ENCODE peak calls at places on chromosomes 6 and 20, in ten cellular contexts. One of them, this sample, is unnamed.

GRCh38 chr20:41479113-41479512 is 112.5 kb upstream of the EMILIN3 start:
- DNase-seq in thoracic aorta: no peak
- DNase-seq in fibroblast of the aortic adventitia: no peak
- DNase-seq in astrocyte of the spinal cord: no peak
- DNase-seq in astrocyte: no peak
- DNase-seq in MM.1S: no peak
- DNase-seq in neural crest cell: no peak
- DNase-seq in K562: no peak
- DNase-seq in CD8-positive, alpha-beta T cell: no peak
- DNase-seq in GM12865: no peak
- DNase-seq in this sample: no peak

GRCh38 chr6:34315780-34316179 is 67.0 kb upstream of the SMIM29 start:
- DNase-seq in astrocyte: no peak
- DNase-seq in astrocyte of the spinal cord: no peak
- DNase-seq in K562: no peak
- DNase-seq in MM.1S: peak
- DNase-seq in GM12865: peak
- DNase-seq in neural crest cell: no peak
- DNase-seq in fibroblast of the aortic adventitia: no peak
- DNase-seq in thoracic aorta: no peak
- DNase-seq in CD8-positive, alpha-beta T cell: no peak
- DNase-seq in this sample: no peak

GRCh38 chr20:43915209-43916072 is 789 bp downstream of the TOX2 start:
- DNase-seq in astrocyte of the spinal cord: peak
- DNase-seq in fibroblast of the aortic adventitia: peak
- DNase-seq in K562: no peak
- DNase-seq in CD8-positive, alpha-beta T cell: peak
- DNase-seq in astrocyte: peak
- DNase-seq in GM12865: peak
- DNase-seq in neural crest cell: peak
- DNase-seq in MM.1S: no peak
- DNase-seq in thoracic aorta: no peak
- DNase-seq in this sample: peak

GRCh38 chr6:137155830-137156229 is 17.6 kb downstream of the IL22RA2 start:
- DNase-seq in astrocyte of the spinal cord: peak
- DNase-seq in thoracic aorta: no peak
- DNase-seq in CD8-positive, alpha-beta T cell: peak
- DNase-seq in MM.1S: peak
- DNase-seq in K562: no peak
- DNase-seq in GM12865: peak
- DNase-seq in neural crest cell: no peak
- DNase-seq in fibroblast of the aortic adventitia: no peak
- DNase-seq in astrocyte: peak
- DNase-seq in this sample: no peak

GRCh38 chr6:75135447-75135846 is 70.4 kb downstream of the COL12A1 start:
- DNase-seq in MM.1S: no peak
- DNase-seq in fibroblast of the aortic adventitia: no peak
- DNase-seq in astrocyte of the spinal cord: no peak
- DNase-seq in thoracic aorta: no peak
- DNase-seq in GM12865: no peak
- DNase-seq in astrocyte: no peak
- DNase-seq in K562: no peak
- DNase-seq in neural crest cell: no peak
- DNase-seq in CD8-positive, alpha-beta T cell: no peak
- DNase-seq in this sample: no peak

GRCh38 chr20:32534661-32535240 is 50.4 kb downstream of the NOL4L start:
- DNase-seq in MM.1S: no peak
- DNase-seq in thoracic aorta: no peak
- DNase-seq in K562: no peak
- DNase-seq in CD8-positive, alpha-beta T cell: peak
- DNase-seq in neural crest cell: no peak
- DNase-seq in GM12865: peak
- DNase-seq in astrocyte of the spinal cord: no peak
- DNase-seq in astrocyte: no peak
- DNase-seq in fibroblast of the aortic adventitia: no peak
- DNase-seq in this sample: no peak

GRCh38 chr6:116564296-116564695 is 7.0 kb upstream of the RWDD1 start:
- DNase-seq in thoracic aorta: no peak
- DNase-seq in MM.1S: no peak
- DNase-seq in astrocyte: peak
- DNase-seq in astrocyte of the spinal cord: peak
- DNase-seq in GM12865: no peak
- DNase-seq in K562: no peak
- DNase-seq in fibroblast of the aortic adventitia: no peak
- DNase-seq in CD8-positive, alpha-beta T cell: no peak
- DNase-seq in neural crest cell: no peak
- DNase-seq in this sample: no peak

GRCh38 chr6:29528988-29529560 is 30.5 kb downstream of the UBD start:
- DNase-seq in CD8-positive, alpha-beta T cell: no peak
- DNase-seq in thoracic aorta: no peak
- DNase-seq in astrocyte of the spinal cord: no peak
- DNase-seq in MM.1S: no peak
- DNase-seq in astrocyte: no peak
- DNase-seq in neural crest cell: no peak
- DNase-seq in fibroblast of the aortic adventitia: no peak
- DNase-seq in K562: no peak
- DNase-seq in GM12865: no peak
- DNase-seq in this sample: no peak

GRCh38 chr20:60228255-60228654 is 270.0 kb downstream of the CDH26 start:
- DNase-seq in CD8-positive, alpha-beta T cell: no peak
- DNase-seq in MM.1S: no peak
- DNase-seq in astrocyte: no peak
- DNase-seq in GM12865: peak
- DNase-seq in thoracic aorta: no peak
- DNase-seq in K562: no peak
- DNase-seq in neural crest cell: no peak
- DNase-seq in astrocyte of the spinal cord: no peak
- DNase-seq in fibroblast of the aortic adventitia: no peak
- DNase-seq in this sample: no peak

GRCh38 chr20:32040142-32040953 is 11.7 kb upstream of the HCK start:
- DNase-seq in astrocyte of the spinal cord: no peak
- DNase-seq in K562: no peak
- DNase-seq in neural crest cell: no peak
- DNase-seq in fibroblast of the aortic adventitia: no peak
- DNase-seq in thoracic aorta: no peak
- DNase-seq in GM12865: peak
- DNase-seq in MM.1S: no peak
- DNase-seq in CD8-positive, alpha-beta T cell: no peak
- DNase-seq in astrocyte: no peak
- DNase-seq in this sample: no peak

GRCh38 chr6:36780517-36781210 is 58.6 kb downstream of the CPNE5 start:
- DNase-seq in thoracic aorta: no peak
- DNase-seq in CD8-positive, alpha-beta T cell: no peak
- DNase-seq in K562: no peak
- DNase-seq in GM12865: no peak
- DNase-seq in neural crest cell: no peak
- DNase-seq in astrocyte: no peak
- DNase-seq in MM.1S: no peak
- DNase-seq in astrocyte of the spinal cord: no peak
- DNase-seq in fibroblast of the aortic adventitia: no peak
- DNase-seq in this sample: no peak

GRCh38 chr6:120378582-120379220 is 955.6 kb downstream of the TBC1D32 start:
- DNase-seq in thoracic aorta: no peak
- DNase-seq in astrocyte of the spinal cord: peak
- DNase-seq in fibroblast of the aortic adventitia: peak
- DNase-seq in astrocyte: no peak
- DNase-seq in neural crest cell: no peak
- DNase-seq in MM.1S: peak
- DNase-seq in CD8-positive, alpha-beta T cell: no peak
- DNase-seq in GM12865: peak
- DNase-seq in K562: peak
- DNase-seq in this sample: no peak

GRCh38 chr6:106421491-106421890 is 61.0 kb downstream of the CRYBG1 start:
- DNase-seq in CD8-positive, alpha-beta T cell: no peak
- DNase-seq in MM.1S: no peak
- DNase-seq in thoracic aorta: no peak
- DNase-seq in fibroblast of the aortic adventitia: peak
- DNase-seq in K562: no peak
- DNase-seq in neural crest cell: no peak
- DNase-seq in GM12865: no peak
- DNase-seq in astrocyte of the spinal cord: no peak
- DNase-seq in astrocyte: peak
- DNase-seq in this sample: no peak

GRCh38 chr20:37323985-37324384 is 22.0 kb upstream of the SRC start:
- DNase-seq in GM12865: no peak
- DNase-seq in astrocyte of the spinal cord: peak
- DNase-seq in MM.1S: no peak
- DNase-seq in fibroblast of the aortic adventitia: peak
- DNase-seq in thoracic aorta: no peak
- DNase-seq in K562: no peak
- DNase-seq in astrocyte: peak
- DNase-seq in neural crest cell: no peak
- DNase-seq in CD8-positive, alpha-beta T cell: no peak
- DNase-seq in this sample: no peak

GRCh38 chr20:46215913-46216707 is 92.2 kb downstream of the CDH22 start:
- DNase-seq in K562: peak
- DNase-seq in astrocyte of the spinal cord: peak
- DNase-seq in astrocyte: peak
- DNase-seq in MM.1S: no peak
- DNase-seq in GM12865: no peak
- DNase-seq in fibroblast of the aortic adventitia: peak
- DNase-seq in CD8-positive, alpha-beta T cell: no peak
- DNase-seq in neural crest cell: no peak
- DNase-seq in thoracic aorta: no peak
- DNase-seq in this sample: peak

GRCh38 chr6:76684881-76685280 is 612.4 kb upstream of the IMPG1 start:
- DNase-seq in thoracic aorta: no peak
- DNase-seq in fibroblast of the aortic adventitia: no peak
- DNase-seq in K562: no peak
- DNase-seq in MM.1S: no peak
- DNase-seq in CD8-positive, alpha-beta T cell: no peak
- DNase-seq in astrocyte of the spinal cord: peak
- DNase-seq in GM12865: no peak
- DNase-seq in astrocyte: no peak
- DNase-seq in neural crest cell: no peak
- DNase-seq in this sample: no peak
- TF ChIP-seq CTCF in thoracic aorta: no peak
- TF ChIP-seq CTCF in fibroblast of the aortic adventitia: no peak
- TF ChIP-seq CTCF in K562: no peak
- TF ChIP-seq CTCF in MM.1S: no peak
- TF ChIP-seq CTCF in CD8-positive, alpha-beta T cell: no peak
- TF ChIP-seq CTCF in astrocyte of the spinal cord: peak
- TF ChIP-seq CTCF in GM12865: no peak
- TF ChIP-seq CTCF in astrocyte: no peak
- TF ChIP-seq CTCF in neural crest cell: no peak
- TF ChIP-seq CTCF in this sample: no peak

GRCh38 chr6:24283043-24283985 is 74.5 kb downstream of the DCDC2 start:
- DNase-seq in CD8-positive, alpha-beta T cell: peak
- DNase-seq in GM12865: peak
- DNase-seq in astrocyte: peak
- DNase-seq in thoracic aorta: no peak
- DNase-seq in neural crest cell: peak
- DNase-seq in K562: peak
- DNase-seq in astrocyte of the spinal cord: peak
- DNase-seq in MM.1S: peak
- DNase-seq in fibroblast of the aortic adventitia: peak
- DNase-seq in this sample: peak
- TF ChIP-seq CTCF in CD8-positive, alpha-beta T cell: peak
- TF ChIP-seq CTCF in GM12865: peak
- TF ChIP-seq CTCF in astrocyte: peak
- TF ChIP-seq CTCF in thoracic aorta: peak
- TF ChIP-seq CTCF in neural crest cell: peak
- TF ChIP-seq CTCF in K562: peak
- TF ChIP-seq CTCF in astrocyte of the spinal cord: peak
- TF ChIP-seq CTCF in MM.1S: peak
- TF ChIP-seq CTCF in fibroblast of the aortic adventitia: peak
- TF ChIP-seq CTCF in this sample: peak

GRCh38 chr6:157597461-157598312 is 216.7 kb downstream of the ZDHHC14 start:
- DNase-seq in thoracic aorta: no peak
- DNase-seq in astrocyte: no peak
- DNase-seq in fibroblast of the aortic adventitia: peak
- DNase-seq in GM12865: peak
- DNase-seq in K562: no peak
- DNase-seq in CD8-positive, alpha-beta T cell: peak
- DNase-seq in MM.1S: peak
- DNase-seq in astrocyte of the spinal cord: peak
- DNase-seq in neural crest cell: peak
- DNase-seq in this sample: peak
- TF ChIP-seq CTCF in thoracic aorta: peak
- TF ChIP-seq CTCF in astrocyte: peak
- TF ChIP-seq CTCF in fibroblast of the aortic adventitia: peak
- TF ChIP-seq CTCF in GM12865: peak
- TF ChIP-seq CTCF in K562: peak
- TF ChIP-seq CTCF in CD8-positive, alpha-beta T cell: no peak
- TF ChIP-seq CTCF in MM.1S: peak
- TF ChIP-seq CTCF in astrocyte of the spinal cord: peak
- TF ChIP-seq CTCF in neural crest cell: peak
- TF ChIP-seq CTCF in this sample: peak

GRCh38 chr20:20932156-20932555 is 174.0 kb downstream of the LINC00237 start:
- DNase-seq in astrocyte: no peak
- DNase-seq in MM.1S: no peak
- DNase-seq in thoracic aorta: no peak
- DNase-seq in CD8-positive, alpha-beta T cell: no peak
- DNase-seq in neural crest cell: no peak
- DNase-seq in GM12865: no peak
- DNase-seq in astrocyte of the spinal cord: no peak
- DNase-seq in K562: no peak
- DNase-seq in fibroblast of the aortic adventitia: no peak
- DNase-seq in this sample: no peak

GRCh38 chr20:20931632-20932031 is 174.5 kb downstream of the LINC00237 start:
- DNase-seq in fibroblast of the aortic adventitia: no peak
- DNase-seq in astrocyte: no peak
- DNase-seq in CD8-positive, alpha-beta T cell: no peak
- DNase-seq in GM12865: no peak
- DNase-seq in astrocyte of the spinal cord: no peak
- DNase-seq in thoracic aorta: no peak
- DNase-seq in MM.1S: no peak
- DNase-seq in neural crest cell: no peak
- DNase-seq in K562: no peak
- DNase-seq in this sample: no peak

GRCh38 chr20:20930500-20930899 is 175.7 kb downstream of the LINC00237 start:
- DNase-seq in fibroblast of the aortic adventitia: no peak
- DNase-seq in astrocyte: no peak
- DNase-seq in GM12865: no peak
- DNase-seq in thoracic aorta: no peak
- DNase-seq in CD8-positive, alpha-beta T cell: no peak
- DNase-seq in neural crest cell: no peak
- DNase-seq in astrocyte of the spinal cord: no peak
- DNase-seq in K562: no peak
- DNase-seq in MM.1S: no peak
- DNase-seq in this sample: no peak

GRCh38 chr20:20933559-20933958 is 172.6 kb downstream of the LINC00237 start:
- DNase-seq in astrocyte of the spinal cord: no peak
- DNase-seq in CD8-positive, alpha-beta T cell: no peak
- DNase-seq in GM12865: no peak
- DNase-seq in K562: no peak
- DNase-seq in astrocyte: no peak
- DNase-seq in fibroblast of the aortic adventitia: no peak
- DNase-seq in thoracic aorta: no peak
- DNase-seq in neural crest cell: no peak
- DNase-seq in MM.1S: no peak
- DNase-seq in this sample: no peak

DNA sequence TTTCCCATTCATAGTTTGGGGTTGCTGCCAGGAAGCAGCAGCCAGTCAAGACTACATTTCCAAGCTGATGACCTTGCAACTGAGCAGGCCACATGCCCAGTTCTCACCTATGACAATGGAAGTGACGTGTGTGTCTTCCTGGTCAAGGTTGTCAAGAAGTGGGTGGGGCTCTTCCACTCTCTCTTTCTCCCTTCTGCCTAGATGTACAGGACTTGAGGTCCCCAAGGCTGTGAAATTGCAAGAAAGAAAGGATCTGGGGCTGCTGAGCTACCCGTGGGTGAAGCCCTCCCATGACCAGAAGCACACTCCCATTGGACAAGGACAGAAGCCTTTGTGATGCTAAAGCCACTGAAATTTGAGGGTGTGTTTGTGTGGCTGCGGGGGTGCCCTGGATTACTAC is 175.1 kb downstream of the LINC00237 start:
- DNase-seq in astrocyte: no peak
- DNase-seq in neural crest cell: no peak
- DNase-seq in fibroblast of the aortic adventitia: no peak
- DNase-seq in K562: no peak
- DNase-seq in CD8-positive, alpha-beta T cell: no peak
- DNase-seq in astrocyte of the spinal cord: no peak
- DNase-seq in thoracic aorta: no peak
- DNase-seq in GM12865: no peak
- DNase-seq in MM.1S: no peak
- DNase-seq in this sample: no peak
- TF ChIP-seq CTCF in astrocyte: no peak
- TF ChIP-seq CTCF in neural crest cell: no peak
- TF ChIP-seq CTCF in fibroblast of the aortic adventitia: no peak
- TF ChIP-seq CTCF in K562: no peak
- TF ChIP-seq CTCF in CD8-positive, alpha-beta T cell: no peak
- TF ChIP-seq CTCF in astrocyte of the spinal cord: no peak
- TF ChIP-seq CTCF in thoracic aorta: no peak
- TF ChIP-seq CTCF in GM12865: no peak
- TF ChIP-seq CTCF in MM.1S: no peak
- TF ChIP-seq CTCF in this sample: no peak